ENCODE peak calls at places on chromosome X, in ten cellular contexts. One of them, this sample, is unnamed.

GRCh38 chrX:96909291-96909690 is 25.6 kb downstream of the RPA4 start:
- DNase-seq in fibroblast of mammary gland: peak
- DNase-seq in K562: no peak
- DNase-seq in MM.1S: no peak
- DNase-seq in upper lobe of left lung: no peak
- DNase-seq in fibroblast of lung: peak
- DNase-seq in cardiac muscle cell: no peak
- DNase-seq in suprapubic skin: no peak
- DNase-seq in hepatocyte: peak
- DNase-seq in H9: no peak
- DNase-seq in this sample: no peak

GRCh38 chrX:23548164-23548563 is 119.1 kb upstream of the PRDX4 start:
- DNase-seq in H9: no peak
- DNase-seq in hepatocyte: no peak
- DNase-seq in fibroblast of lung: no peak
- DNase-seq in upper lobe of left lung: no peak
- DNase-seq in suprapubic skin: no peak
- DNase-seq in fibroblast of mammary gland: no peak
- DNase-seq in MM.1S: no peak
- DNase-seq in cardiac muscle cell: peak
- DNase-seq in K562: no peak
- DNase-seq in this sample: no peak

GRCh38 chrX:86121916-86122315 is 26.3 kb upstream of the DACH2 start:
- DNase-seq in K562: no peak
- DNase-seq in MM.1S: no peak
- DNase-seq in fibroblast of lung: no peak
- DNase-seq in cardiac muscle cell: no peak
- DNase-seq in fibroblast of mammary gland: no peak
- DNase-seq in hepatocyte: no peak
- DNase-seq in suprapubic skin: no peak
- DNase-seq in H9: peak
- DNase-seq in upper lobe of left lung: no peak
- DNase-seq in this sample: no peak

GRCh38 chrX:107851215-107851614 is 25.5 kb downstream of the MID2 start:
- DNase-seq in fibroblast of mammary gland: no peak
- DNase-seq in H9: no peak
- DNase-seq in cardiac muscle cell: peak
- DNase-seq in MM.1S: no peak
- DNase-seq in fibroblast of lung: no peak
- DNase-seq in hepatocyte: no peak
- DNase-seq in K562: no peak
- DNase-seq in upper lobe of left lung: no peak
- DNase-seq in suprapubic skin: no peak
- DNase-seq in this sample: no peak

GRCh38 chrX:41514179-41514578 is 67.0 kb downstream of the NYX start:
- DNase-seq in upper lobe of left lung: no peak
- DNase-seq in MM.1S: no peak
- DNase-seq in hepatocyte: no peak
- DNase-seq in suprapubic skin: no peak
- DNase-seq in cardiac muscle cell: no peak
- DNase-seq in fibroblast of mammary gland: no peak
- DNase-seq in fibroblast of lung: no peak
- DNase-seq in H9: no peak
- DNase-seq in K562: no peak
- DNase-seq in this sample: no peak

GRCh38 chrX:53440631-53441517 is 6.7 kb upstream of the HSD17B10 start:
- DNase-seq in MM.1S: no peak
- DNase-seq in cardiac muscle cell: peak
- DNase-seq in hepatocyte: peak
- DNase-seq in H9: peak
- DNase-seq in fibroblast of lung: peak
- DNase-seq in K562: no peak
- DNase-seq in fibroblast of mammary gland: peak
- DNase-seq in suprapubic skin: peak
- DNase-seq in upper lobe of left lung: no peak
- DNase-seq in this sample: peak

GRCh38 chrX:9835585-9836210 is 49.5 kb downstream of the SHROOM2 start:
- DNase-seq in MM.1S: no peak
- DNase-seq in fibroblast of mammary gland: peak
- DNase-seq in cardiac muscle cell: no peak
- DNase-seq in hepatocyte: no peak
- DNase-seq in upper lobe of left lung: no peak
- DNase-seq in H9: no peak
- DNase-seq in fibroblast of lung: no peak
- DNase-seq in suprapubic skin: no peak
- DNase-seq in K562: no peak
- DNase-seq in this sample: no peak

GRCh38 chrX:152872522-152872921 is 25.3 kb upstream of the ZNF185 start:
- DNase-seq in hepatocyte: no peak
- DNase-seq in upper lobe of left lung: no peak
- DNase-seq in H9: no peak
- DNase-seq in suprapubic skin: no peak
- DNase-seq in fibroblast of lung: no peak
- DNase-seq in MM.1S: no peak
- DNase-seq in fibroblast of mammary gland: no peak
- DNase-seq in cardiac muscle cell: no peak
- DNase-seq in K562: no peak
- DNase-seq in this sample: no peak

GRCh38 chrX:20066968-20067708 is 49.6 kb downstream of the MAP7D2 start:
- DNase-seq in upper lobe of left lung: no peak
- DNase-seq in fibroblast of mammary gland: peak
- DNase-seq in cardiac muscle cell: peak
- DNase-seq in suprapubic skin: no peak
- DNase-seq in H9: no peak
- DNase-seq in fibroblast of lung: peak
- DNase-seq in MM.1S: peak
- DNase-seq in K562: peak
- DNase-seq in hepatocyte: peak
- DNase-seq in this sample: peak

GRCh38 chrX:97315939-97316338 is 432.2 kb downstream of the RPA4 start:
- DNase-seq in hepatocyte: no peak
- DNase-seq in fibroblast of mammary gland: no peak
- DNase-seq in suprapubic skin: no peak
- DNase-seq in MM.1S: no peak
- DNase-seq in cardiac muscle cell: no peak
- DNase-seq in fibroblast of lung: no peak
- DNase-seq in K562: peak
- DNase-seq in H9: peak
- DNase-seq in upper lobe of left lung: no peak
- DNase-seq in this sample: peak

GRCh38 chrX:120463241-120463640 is 5.9 kb downstream of the LAMP2 start:
- DNase-seq in suprapubic skin: no peak
- DNase-seq in cardiac muscle cell: peak
- DNase-seq in H9: no peak
- DNase-seq in upper lobe of left lung: no peak
- DNase-seq in MM.1S: no peak
- DNase-seq in K562: no peak
- DNase-seq in fibroblast of lung: peak
- DNase-seq in fibroblast of mammary gland: peak
- DNase-seq in hepatocyte: no peak
- DNase-seq in this sample: no peak

GRCh38 chrX:113982766-113983165 is 601.1 kb upstream of the HTR2C start:
- DNase-seq in suprapubic skin: no peak
- DNase-seq in fibroblast of mammary gland: no peak
- DNase-seq in cardiac muscle cell: no peak
- DNase-seq in upper lobe of left lung: no peak
- DNase-seq in MM.1S: no peak
- DNase-seq in K562: no peak
- DNase-seq in H9: no peak
- DNase-seq in fibroblast of lung: no peak
- DNase-seq in hepatocyte: no peak
- DNase-seq in this sample: no peak

DNA sequence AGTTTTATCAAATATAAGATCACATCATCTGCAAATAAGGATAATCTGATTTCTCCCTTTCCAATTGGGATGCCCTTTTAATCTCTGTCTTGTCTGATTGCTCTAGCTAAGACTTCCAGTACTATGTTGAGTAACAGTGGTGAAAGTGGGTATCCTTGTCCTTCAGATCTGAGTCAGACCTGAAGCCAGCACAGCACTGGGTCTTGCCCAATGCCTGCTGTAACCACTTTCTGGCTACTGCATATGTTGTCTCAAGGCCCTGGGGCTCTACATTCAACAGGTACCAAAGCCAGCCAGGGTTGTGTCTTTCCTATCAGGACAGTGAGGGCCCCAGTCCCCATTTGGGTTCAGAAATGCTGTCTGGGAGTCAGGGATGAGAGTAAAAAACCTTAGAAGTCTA is 90.3 kb downstream of the CYSLTR1 start:
- DNase-seq in hepatocyte: no peak
- DNase-seq in fibroblast of mammary gland: no peak
- DNase-seq in H9: no peak
- DNase-seq in cardiac muscle cell: no peak
- DNase-seq in K562: no peak
- DNase-seq in upper lobe of left lung: no peak
- DNase-seq in MM.1S: no peak
- DNase-seq in suprapubic skin: no peak
- DNase-seq in fibroblast of lung: no peak
- DNase-seq in this sample: no peak
- TF ChIP-seq CTCF in hepatocyte: no peak
- TF ChIP-seq CTCF in fibroblast of mammary gland: no peak
- TF ChIP-seq CTCF in H9: no peak
- TF ChIP-seq CTCF in cardiac muscle cell: no peak
- TF ChIP-seq CTCF in K562: no peak
- TF ChIP-seq CTCF in upper lobe of left lung: no peak
- TF ChIP-seq CTCF in MM.1S: no peak
- TF ChIP-seq CTCF in suprapubic skin: no peak
- TF ChIP-seq CTCF in fibroblast of lung: no peak
- TF ChIP-seq CTCF in this sample: no peak

DNA sequence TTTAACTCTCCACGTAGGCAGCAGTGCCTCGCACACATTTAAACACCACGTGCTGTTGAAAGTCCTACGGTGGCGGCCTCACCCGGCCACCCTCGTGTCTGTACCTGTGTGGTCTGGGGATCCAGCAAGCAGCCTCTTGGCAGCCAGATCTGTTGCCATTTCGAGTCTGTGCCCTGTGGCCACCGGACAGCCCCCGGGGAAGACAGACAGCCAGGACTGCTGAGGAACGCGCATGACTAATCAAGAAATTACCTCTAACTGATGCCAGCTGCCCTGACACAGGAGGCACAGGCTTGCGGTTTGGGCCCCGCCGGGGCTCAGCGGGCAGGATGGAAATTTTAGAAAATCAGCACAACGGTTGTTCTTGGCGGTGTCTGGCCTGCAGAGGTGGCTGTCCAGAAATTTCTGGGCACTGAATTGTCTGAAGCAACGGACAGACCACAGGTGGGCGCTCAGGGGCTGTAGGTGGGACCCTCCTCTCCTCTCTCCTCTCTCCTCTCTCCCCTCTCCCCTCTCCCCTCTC is 15.6 kb upstream of the ASMTL start:
- DNase-seq in K562: no peak
- DNase-seq in MM.1S: peak
- DNase-seq in suprapubic skin: peak
- DNase-seq in hepatocyte: no peak
- DNase-seq in H9: peak
- DNase-seq in cardiac muscle cell: no peak
- DNase-seq in fibroblast of mammary gland: peak
- DNase-seq in upper lobe of left lung: peak
- DNase-seq in fibroblast of lung: no peak
- DNase-seq in this sample: no peak
- TF ChIP-seq CTCF in K562: peak
- TF ChIP-seq CTCF in MM.1S: peak
- TF ChIP-seq CTCF in suprapubic skin: no peak
- TF ChIP-seq CTCF in hepatocyte: no peak
- TF ChIP-seq CTCF in H9: no peak
- TF ChIP-seq CTCF in cardiac muscle cell: no peak
- TF ChIP-seq CTCF in fibroblast of mammary gland: no peak
- TF ChIP-seq CTCF in upper lobe of left lung: no peak
- TF ChIP-seq CTCF in fibroblast of lung: no peak
- TF ChIP-seq CTCF in this sample: no peak

GRCh38 chrX:18935893-18936292 is 48.0 kb downstream of the PHKA2 start:
- DNase-seq in cardiac muscle cell: no peak
- DNase-seq in hepatocyte: peak
- DNase-seq in H9: no peak
- DNase-seq in K562: no peak
- DNase-seq in fibroblast of mammary gland: no peak
- DNase-seq in upper lobe of left lung: no peak
- DNase-seq in fibroblast of lung: no peak
- DNase-seq in MM.1S: no peak
- DNase-seq in suprapubic skin: no peak
- DNase-seq in this sample: no peak

GRCh38 chrX:18929775-18930174 is 54.1 kb downstream of the PHKA2 start:
- DNase-seq in MM.1S: no peak
- DNase-seq in suprapubic skin: no peak
- DNase-seq in cardiac muscle cell: no peak
- DNase-seq in K562: no peak
- DNase-seq in H9: no peak
- DNase-seq in upper lobe of left lung: no peak
- DNase-seq in fibroblast of mammary gland: no peak
- DNase-seq in fibroblast of lung: no peak
- DNase-seq in hepatocyte: no peak
- DNase-seq in this sample: no peak

GRCh38 chrX:18934708-18935107 is 49.2 kb downstream of the PHKA2 start:
- DNase-seq in suprapubic skin: no peak
- DNase-seq in MM.1S: no peak
- DNase-seq in K562: no peak
- DNase-seq in hepatocyte: no peak
- DNase-seq in H9: no peak
- DNase-seq in fibroblast of lung: no peak
- DNase-seq in cardiac muscle cell: no peak
- DNase-seq in upper lobe of left lung: no peak
- DNase-seq in fibroblast of mammary gland: no peak
- DNase-seq in this sample: no peak

GRCh38 chrX:18933611-18934010 is 50.3 kb downstream of the PHKA2 start:
- DNase-seq in fibroblast of lung: no peak
- DNase-seq in upper lobe of left lung: no peak
- DNase-seq in MM.1S: no peak
- DNase-seq in cardiac muscle cell: no peak
- DNase-seq in H9: no peak
- DNase-seq in K562: no peak
- DNase-seq in suprapubic skin: no peak
- DNase-seq in hepatocyte: no peak
- DNase-seq in fibroblast of mammary gland: no peak
- DNase-seq in this sample: no peak

DNA sequence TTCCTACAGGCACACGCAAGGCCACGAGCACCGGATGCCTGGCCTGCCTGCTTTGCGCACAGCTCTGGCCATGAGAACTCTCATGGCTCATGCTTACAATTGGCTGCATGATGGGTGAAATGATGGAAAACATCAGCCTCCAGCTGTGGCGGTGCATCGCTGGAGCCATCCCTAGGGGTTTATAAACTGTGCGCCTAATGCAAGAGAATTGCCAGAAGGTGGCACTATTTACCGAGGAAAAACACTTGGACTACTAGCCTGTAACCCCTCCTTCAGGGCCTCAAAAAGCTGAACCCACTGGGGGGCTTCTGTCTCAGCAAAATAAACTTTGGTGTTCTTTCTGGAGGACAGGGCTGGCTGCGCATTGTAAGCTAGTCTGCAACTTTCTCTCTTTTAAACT is 51.9 kb downstream of the PHKA2 start:
- DNase-seq in cardiac muscle cell: peak
- DNase-seq in K562: peak
- DNase-seq in hepatocyte: peak
- DNase-seq in fibroblast of mammary gland: peak
- DNase-seq in suprapubic skin: no peak
- DNase-seq in MM.1S: peak
- DNase-seq in upper lobe of left lung: no peak
- DNase-seq in H9: no peak
- DNase-seq in fibroblast of lung: peak
- DNase-seq in this sample: peak
- TF ChIP-seq CTCF in cardiac muscle cell: peak
- TF ChIP-seq CTCF in K562: peak
- TF ChIP-seq CTCF in hepatocyte: peak
- TF ChIP-seq CTCF in fibroblast of mammary gland: peak
- TF ChIP-seq CTCF in suprapubic skin: no peak
- TF ChIP-seq CTCF in MM.1S: peak
- TF ChIP-seq CTCF in upper lobe of left lung: no peak
- TF ChIP-seq CTCF in H9: peak
- TF ChIP-seq CTCF in fibroblast of lung: peak
- TF ChIP-seq CTCF in this sample: no peak

GRCh38 chrX:118459494-118459893 is 36.1 kb upstream of the DOCK11 start:
- DNase-seq in cardiac muscle cell: peak
- DNase-seq in fibroblast of mammary gland: peak
- DNase-seq in K562: peak
- DNase-seq in H9: no peak
- DNase-seq in hepatocyte: peak
- DNase-seq in upper lobe of left lung: no peak
- DNase-seq in suprapubic skin: no peak
- DNase-seq in MM.1S: peak
- DNase-seq in fibroblast of lung: peak
- DNase-seq in this sample: peak
- TF ChIP-seq CTCF in cardiac muscle cell: peak
- TF ChIP-seq CTCF in fibroblast of mammary gland: peak
- TF ChIP-seq CTCF in K562: peak
- TF ChIP-seq CTCF in H9: peak
- TF ChIP-seq CTCF in hepatocyte: peak
- TF ChIP-seq CTCF in upper lobe of left lung: peak
- TF ChIP-seq CTCF in suprapubic skin: no peak
- TF ChIP-seq CTCF in MM.1S: peak
- TF ChIP-seq CTCF in fibroblast of lung: peak
- TF ChIP-seq CTCF in this sample: peak